ENCODE peak calls at places on chromosomes 1 and 21, in eight cellular contexts. One of them, this sample, is unnamed. For H3K4me1, the result is how much of the 10 kb centered on the place peaks cover.

GRCh38 chr21:42653492-42654061 is at the start of gene PDE9A:
- DNase-seq in GM23338: peak
- DNase-seq in neural progenitor cell: peak
- DNase-seq in SK-N-SH: peak
- DNase-seq in PC-3: no peak
- DNase-seq in HCT116: no peak
- DNase-seq in MM.1S: no peak
- DNase-seq in hepatocyte: peak
- DNase-seq in this sample: peak

GRCh38 chr1:26705788-26706237 is 10.0 kb downstream of the ARID1A start:
- DNase-seq in GM23338: no peak
- DNase-seq in neural progenitor cell: no peak
- DNase-seq in SK-N-SH: no peak
- DNase-seq in PC-3: peak
- DNase-seq in HCT116: no peak
- DNase-seq in MM.1S: no peak
- DNase-seq in hepatocyte: no peak
- DNase-seq in this sample: peak

GRCh38 chr1:245393694-245394093 is 238.9 kb downstream of the KIF26B start:
- DNase-seq in GM23338: no peak
- DNase-seq in neural progenitor cell: no peak
- DNase-seq in SK-N-SH: no peak
- DNase-seq in PC-3: no peak
- DNase-seq in HCT116: no peak
- DNase-seq in MM.1S: no peak
- DNase-seq in hepatocyte: no peak
- DNase-seq in this sample: no peak

GRCh38 chr1:54219688-54220003 is 19.7 kb downstream of the MRPL37 start:
- DNase-seq in GM23338: no peak
- DNase-seq in neural progenitor cell: no peak
- DNase-seq in SK-N-SH: no peak
- DNase-seq in PC-3: no peak
- DNase-seq in HCT116: no peak
- DNase-seq in MM.1S: no peak
- DNase-seq in hepatocyte: no peak
- DNase-seq in this sample: no peak

GRCh38 chr1:1253314-1253713 is 6.8 kb upstream of the C1QTNF12 start:
- DNase-seq in GM23338: no peak
- DNase-seq in neural progenitor cell: no peak
- DNase-seq in SK-N-SH: no peak
- DNase-seq in PC-3: no peak
- DNase-seq in HCT116: no peak
- DNase-seq in MM.1S: no peak
- DNase-seq in hepatocyte: no peak
- DNase-seq in this sample: no peak

GRCh38 chr1:94552071-94552586 is 10.6 kb upstream of the F3 start:
- DNase-seq in GM23338: peak
- DNase-seq in neural progenitor cell: no peak
- DNase-seq in SK-N-SH: no peak
- DNase-seq in PC-3: peak
- DNase-seq in HCT116: no peak
- DNase-seq in MM.1S: no peak
- DNase-seq in hepatocyte: no peak
- DNase-seq in this sample: no peak

GRCh38 chr1:213041443-213041842 is 9.6 kb upstream of the RPS6KC1 start:
- DNase-seq in GM23338: no peak
- DNase-seq in neural progenitor cell: no peak
- DNase-seq in SK-N-SH: no peak
- DNase-seq in PC-3: peak
- DNase-seq in HCT116: no peak
- DNase-seq in MM.1S: no peak
- DNase-seq in hepatocyte: no peak
- DNase-seq in this sample: no peak

GRCh38 chr1:212941452-212941851 is 8.9 kb upstream of the VASH2 start:
- DNase-seq in GM23338: no peak
- DNase-seq in neural progenitor cell: no peak
- DNase-seq in SK-N-SH: no peak
- DNase-seq in PC-3: no peak
- DNase-seq in HCT116: no peak
- DNase-seq in MM.1S: no peak
- DNase-seq in hepatocyte: no peak
- DNase-seq in this sample: no peak

GRCh38 chr1:28329395-28330153 is 734 bp downstream of the MED18 start:
- DNase-seq in GM23338: peak
- DNase-seq in neural progenitor cell: peak
- DNase-seq in SK-N-SH: peak
- DNase-seq in PC-3: peak
- DNase-seq in HCT116: no peak
- DNase-seq in MM.1S: peak
- DNase-seq in hepatocyte: peak
- DNase-seq in this sample: peak

GRCh38 chr21:26351661-26352060 is 181.1 kb upstream of the APP start:
- DNase-seq in GM23338: no peak
- DNase-seq in neural progenitor cell: no peak
- DNase-seq in SK-N-SH: no peak
- DNase-seq in PC-3: peak
- DNase-seq in HCT116: no peak
- DNase-seq in MM.1S: no peak
- DNase-seq in hepatocyte: no peak
- DNase-seq in this sample: no peak

GRCh38 chr1:25501235-25502058 is 42.0 kb upstream of the LDLRAP1 start:
- DNase-seq in GM23338: peak
- DNase-seq in neural progenitor cell: peak
- DNase-seq in SK-N-SH: no peak
- DNase-seq in PC-3: peak
- DNase-seq in HCT116: peak
- DNase-seq in MM.1S: no peak
- DNase-seq in hepatocyte: peak
- DNase-seq in this sample: no peak

GRCh38 chr1:27137022-27137542 is 17.8 kb downstream of the SLC9A1 start:
- DNase-seq in GM23338: peak
- DNase-seq in neural progenitor cell: no peak
- DNase-seq in SK-N-SH: no peak
- DNase-seq in PC-3: no peak
- DNase-seq in HCT116: no peak
- DNase-seq in MM.1S: peak
- DNase-seq in hepatocyte: no peak
- DNase-seq in this sample: peak

GRCh38 chr1:155326020-155326526 is 5.4 kb downstream of the RUSC1 start:
- DNase-seq in GM23338: no peak
- DNase-seq in neural progenitor cell: no peak
- DNase-seq in SK-N-SH: no peak
- DNase-seq in PC-3: no peak
- DNase-seq in HCT116: no peak
- DNase-seq in MM.1S: no peak
- DNase-seq in hepatocyte: no peak
- DNase-seq in this sample: no peak

GRCh38 chr1:231201375-231202124 is 39.5 kb upstream of the GNPAT start:
- DNase-seq in GM23338: no peak
- DNase-seq in neural progenitor cell: no peak
- DNase-seq in SK-N-SH: no peak
- DNase-seq in PC-3: no peak
- DNase-seq in HCT116: no peak
- DNase-seq in MM.1S: no peak
- DNase-seq in hepatocyte: no peak
- DNase-seq in this sample: no peak

GRCh38 chr1:187276677-187277076 is 447.9 kb downstream of the PLA2G4A start:
- DNase-seq in GM23338: no peak
- DNase-seq in neural progenitor cell: no peak
- DNase-seq in SK-N-SH: no peak
- DNase-seq in PC-3: no peak
- DNase-seq in HCT116: no peak
- DNase-seq in MM.1S: no peak
- DNase-seq in hepatocyte: no peak
- DNase-seq in this sample: no peak

GRCh38 chr1:183733610-183734219 is 71.2 kb upstream of the RGL1 start:
- DNase-seq in GM23338: no peak
- DNase-seq in neural progenitor cell: no peak
- DNase-seq in SK-N-SH: no peak
- DNase-seq in PC-3: no peak
- DNase-seq in HCT116: no peak
- DNase-seq in MM.1S: no peak
- DNase-seq in hepatocyte: peak
- DNase-seq in this sample: no peak

GRCh38 chr1:82398357-82398756 is 597.6 kb downstream of the ADGRL2 start:
- DNase-seq in GM23338: no peak
- DNase-seq in neural progenitor cell: no peak
- DNase-seq in SK-N-SH: no peak
- DNase-seq in PC-3: no peak
- DNase-seq in HCT116: no peak
- DNase-seq in MM.1S: no peak
- DNase-seq in hepatocyte: no peak
- DNase-seq in this sample: no peak

GRCh38 chr1:16420719-16421118 is 16.5 kb downstream of the SPATA21 start:
- DNase-seq in GM23338: no peak
- DNase-seq in neural progenitor cell: no peak
- DNase-seq in SK-N-SH: no peak
- DNase-seq in PC-3: no peak
- DNase-seq in HCT116: no peak
- DNase-seq in MM.1S: peak
- DNase-seq in hepatocyte: no peak
- DNase-seq in this sample: peak

GRCh38 chr1:88061106-88061829 is 622.8 kb upstream of the PKN2 start:
- DNase-seq in GM23338: peak
- DNase-seq in neural progenitor cell: peak
- DNase-seq in SK-N-SH: peak
- DNase-seq in PC-3: peak
- DNase-seq in HCT116: peak
- DNase-seq in MM.1S: peak
- DNase-seq in hepatocyte: peak
- DNase-seq in this sample: peak

GRCh38 chr21:25636727-25637126 is 2.3 kb upstream of the JAM2 start:
- DNase-seq in GM23338: no peak
- DNase-seq in neural progenitor cell: no peak
- DNase-seq in SK-N-SH: no peak
- DNase-seq in PC-3: no peak
- DNase-seq in HCT116: no peak
- DNase-seq in MM.1S: no peak
- DNase-seq in hepatocyte: no peak
- DNase-seq in this sample: no peak

DNA sequence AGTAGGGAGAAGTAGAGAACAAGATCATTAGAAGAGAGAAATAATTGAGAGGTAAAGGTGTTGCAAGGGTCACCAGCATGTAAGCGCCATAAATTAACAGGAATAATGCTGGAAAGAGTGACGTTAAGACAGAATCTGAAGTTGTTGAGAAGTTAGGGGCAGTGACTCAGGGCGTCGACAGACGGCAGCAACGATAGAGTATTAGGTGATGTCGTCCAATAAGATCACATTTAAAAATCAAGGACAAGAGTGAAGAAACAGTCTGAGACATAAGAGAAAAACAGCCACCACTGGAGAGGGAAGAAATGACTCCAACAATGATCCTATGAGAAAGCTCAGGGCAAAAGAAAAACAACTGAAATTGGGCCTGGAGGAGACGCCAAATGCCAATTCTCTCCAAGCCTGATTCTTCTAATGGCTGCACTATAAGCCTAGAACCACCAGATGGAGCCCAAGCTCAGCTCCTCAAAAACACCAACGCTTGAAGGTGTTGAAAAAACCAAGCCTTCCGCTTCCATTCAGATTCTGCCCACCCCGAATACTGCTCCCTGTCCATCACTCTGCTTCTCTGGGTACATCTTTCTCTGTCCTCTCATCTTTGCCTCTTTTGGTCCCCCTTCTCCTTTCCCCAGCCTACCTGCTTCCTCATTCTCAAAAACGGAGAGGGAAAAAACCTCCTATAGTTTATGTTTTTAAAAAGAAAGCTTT is 70.0 kb downstream of the LUZP1 start:
- DNase-seq in GM23338: peak
- DNase-seq in neural progenitor cell: peak
- DNase-seq in SK-N-SH: peak
- DNase-seq in PC-3: peak
- DNase-seq in HCT116: peak
- DNase-seq in MM.1S: peak
- DNase-seq in hepatocyte: peak
- DNase-seq in this sample: peak
- TF ChIP-seq CTCF in GM23338: peak
- TF ChIP-seq CTCF in neural progenitor cell: peak
- TF ChIP-seq CTCF in SK-N-SH: peak
- TF ChIP-seq CTCF in PC-3: peak
- TF ChIP-seq CTCF in HCT116: peak
- TF ChIP-seq CTCF in MM.1S: peak
- TF ChIP-seq CTCF in hepatocyte: peak
- TF ChIP-seq CTCF in this sample: peak

GRCh38 chr1:12185556-12186276 is 18.9 kb downstream of the TNFRSF1B start:
- DNase-seq in GM23338: no peak
- DNase-seq in neural progenitor cell: no peak
- DNase-seq in SK-N-SH: no peak
- DNase-seq in PC-3: no peak
- DNase-seq in HCT116: no peak
- DNase-seq in MM.1S: no peak
- DNase-seq in hepatocyte: no peak
- DNase-seq in this sample: no peak
- H3K4me1 ChIP-seq in GM23338: under half
- H3K4me1 ChIP-seq in neural progenitor cell: under half
- H3K4me1 ChIP-seq in SK-N-SH: under half
- H3K4me1 ChIP-seq in PC-3: under half
- H3K4me1 ChIP-seq in HCT116: under half
- H3K4me1 ChIP-seq in MM.1S: under half
- H3K4me1 ChIP-seq in hepatocyte: under half
- H3K4me1 ChIP-seq in this sample: under half

DNA sequence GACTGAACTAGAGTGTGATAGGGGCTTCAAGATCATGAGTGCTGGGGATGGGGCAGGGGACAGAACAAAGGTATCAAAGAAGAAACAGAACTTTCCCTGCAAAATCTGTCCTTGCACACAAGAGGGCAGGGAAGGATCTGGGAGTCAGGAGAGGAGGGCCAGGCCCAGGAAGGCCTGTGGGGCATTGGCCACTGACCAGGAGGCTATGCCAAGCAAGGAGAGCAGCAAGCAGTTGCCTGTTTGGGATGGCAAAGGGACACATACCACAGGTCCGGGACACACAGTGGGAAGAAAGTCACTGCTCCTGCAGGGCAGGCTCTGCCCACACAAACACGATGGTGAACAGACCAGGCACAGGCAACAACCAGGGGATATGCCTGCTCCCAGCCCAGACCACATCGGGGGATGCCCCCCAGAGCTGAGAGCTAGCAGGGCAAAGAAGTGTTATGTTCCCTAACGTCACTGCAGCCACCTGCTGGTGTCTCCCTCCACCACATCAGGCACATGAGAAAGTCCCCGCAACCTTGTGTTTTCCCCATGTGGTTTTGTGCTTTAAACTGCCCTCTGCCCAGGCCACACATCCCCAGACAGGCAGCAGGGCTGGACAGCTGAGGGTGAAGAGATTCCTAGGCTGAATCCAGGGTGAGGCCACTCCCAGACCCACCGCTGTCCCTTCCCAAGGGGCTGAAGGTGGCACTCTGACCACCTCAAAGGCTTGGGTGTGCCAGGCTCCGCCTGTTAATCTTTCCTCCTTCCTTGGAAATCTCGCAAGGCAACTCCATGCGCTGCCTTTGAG is 53.6 kb downstream of the KIF21B start:
- DNase-seq in GM23338: peak
- DNase-seq in neural progenitor cell: no peak
- DNase-seq in SK-N-SH: no peak
- DNase-seq in PC-3: no peak
- DNase-seq in HCT116: no peak
- DNase-seq in MM.1S: no peak
- DNase-seq in hepatocyte: no peak
- DNase-seq in this sample: no peak
- TF ChIP-seq EZH2phosphoT487 in GM23338: no peak
- TF ChIP-seq EZH2phosphoT487 in neural progenitor cell: no peak
- TF ChIP-seq EZH2phosphoT487 in SK-N-SH: no peak
- TF ChIP-seq EZH2phosphoT487 in PC-3: no peak
- TF ChIP-seq EZH2phosphoT487 in HCT116: no peak
- TF ChIP-seq EZH2phosphoT487 in MM.1S: no peak
- TF ChIP-seq EZH2phosphoT487 in hepatocyte: no peak
- TF ChIP-seq EZH2phosphoT487 in this sample: no peak

GRCh38 chr1:152460529-152460899 is 46.5 kb upstream of the CRNN start:
- DNase-seq in GM23338: no peak
- DNase-seq in neural progenitor cell: no peak
- DNase-seq in SK-N-SH: no peak
- DNase-seq in PC-3: no peak
- DNase-seq in HCT116: no peak
- DNase-seq in MM.1S: no peak
- DNase-seq in hepatocyte: no peak
- DNase-seq in this sample: no peak
- TF ChIP-seq CTCF in GM23338: no peak
- TF ChIP-seq CTCF in neural progenitor cell: no peak
- TF ChIP-seq CTCF in SK-N-SH: no peak
- TF ChIP-seq CTCF in PC-3: peak
- TF ChIP-seq CTCF in HCT116: no peak
- TF ChIP-seq CTCF in MM.1S: no peak
- TF ChIP-seq CTCF in hepatocyte: no peak
- TF ChIP-seq CTCF in this sample: peak